ENCODE peak calls at places on chromosome 14, in eight cellular contexts. R, G, B, J, Q, E, O and L are unnamed samples.

GRCh38 chr14:50812856-50813543 is 18.0 kb downstream of the NIN start:
- DNase-seq in B (no peak), G (no peak), Q (no peak), O (no peak), J (no peak), E (no peak), R (no peak), L (no peak)

GRCh38 chr14:106518054-106518943 is 991.9 kb downstream of the TMEM121 start:
- DNase-seq in Q (no peak), J (no peak), O (peak), G (no peak), R (no peak), B (peak), E (no peak), L (no peak)

GRCh38 chr14:92516966-92517350 is 3.4 kb downstream of the RIN3 start:
- DNase-seq in B (no peak), R (no peak), E (peak), J (no peak), O (no peak), G (no peak), Q (no peak), L (no peak)

GRCh38 chr14:106872619-106873446 is 1346.5 kb downstream of the TMEM121 start:
- DNase-seq in B (peak), J (no peak), G (no peak), O (peak), R (no peak), Q (no peak), E (no peak), L (no peak)

GRCh38 chr14:56379956-56380355 is 199.6 kb upstream of the TMEM260 start:
- DNase-seq in B (no peak), E (no peak), J (no peak), Q (no peak), O (no peak), R (no peak), G (no peak), L (no peak)

GRCh38 chr14:26410189-26410685 is 187.6 kb downstream of the NOVA1 start:
- DNase-seq in E (no peak), G (no peak), B (no peak), J (no peak), Q (no peak), R (no peak), O (no peak), L (no peak)

GRCh38 chr14:50363734-50364113 is 33.0 kb downstream of the CDKL1 start:
- DNase-seq in J (peak), R (no peak), E (no peak), G (no peak), Q (no peak), B (peak), O (peak), L (no peak)

GRCh38 chr14:96271421-96271762 is 15.4 kb downstream of the BDKRB1 start:
- DNase-seq in J (no peak), R (no peak), G (no peak), E (no peak), O (no peak), Q (no peak), B (no peak), L (no peak)

GRCh38 chr14:70808023-70808401 is 1.3 kb downstream of the MAP3K9 start:
- DNase-seq in Q (no peak), R (peak), O (peak), E (no peak), G (no peak), J (no peak), B (peak), L (peak)

GRCh38 chr14:34710006-34710405 is 4.4 kb downstream of the CFL2 start:
- DNase-seq in Q (no peak), G (no peak), B (no peak), O (no peak), R (no peak), E (no peak), J (no peak), L (no peak)

GRCh38 chr14:36176524-36176923 is at the start of gene PTCSC3:
- DNase-seq in G (no peak), Q (no peak), J (no peak), R (no peak), O (no peak), E (no peak), B (no peak), L (no peak)

GRCh38 chr14:36256131-36256801 is 64.2 kb downstream of the MBIP start:
- DNase-seq in G (no peak), Q (no peak), R (no peak), J (no peak), B (peak), E (no peak), O (peak), L (no peak)

GRCh38 chr14:90611936-90612335 is 204.3 kb downstream of the TTC7B start:
- DNase-seq in O (no peak), B (no peak), R (no peak), J (no peak), G (no peak), Q (no peak), E (no peak), L (no peak)

DNA sequence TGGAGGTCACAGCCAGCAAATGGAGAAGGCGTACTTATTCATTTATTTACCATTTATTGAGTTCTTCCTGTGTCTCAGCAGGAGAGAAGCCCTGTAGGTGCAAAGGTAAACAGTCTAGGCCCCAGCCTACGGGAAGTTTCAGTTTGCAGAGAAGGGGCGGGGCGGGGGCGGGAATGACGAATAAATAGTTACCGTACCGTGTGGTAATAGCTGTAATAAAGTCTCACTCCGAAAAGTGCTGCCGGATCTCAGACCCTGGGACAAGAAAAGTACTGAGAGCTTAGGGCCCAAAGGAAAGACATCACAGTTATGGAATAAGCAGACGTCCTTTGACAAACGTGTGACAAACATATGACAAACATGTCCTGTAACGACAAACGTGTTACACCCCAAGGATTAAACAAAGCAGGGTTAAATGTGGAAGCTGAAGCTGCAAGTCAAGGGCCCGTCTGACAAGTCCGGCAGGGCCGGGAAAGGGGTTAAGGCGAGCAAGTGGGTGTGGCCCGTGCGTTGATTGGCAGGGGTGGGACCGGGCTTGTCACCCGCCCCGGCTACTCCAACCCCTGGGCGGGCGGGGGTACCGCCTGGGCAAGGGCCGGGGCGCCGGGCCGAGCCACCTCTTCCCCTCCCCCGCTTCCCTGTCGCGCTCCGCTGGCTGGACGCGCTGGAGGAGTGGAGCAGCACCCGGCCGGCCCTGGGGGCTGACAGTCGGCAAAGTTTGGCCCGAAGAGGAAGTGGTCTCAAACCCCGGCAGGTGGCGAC is at the start of gene LRP10:
- DNase-seq in E (peak), J (peak), R (peak), B (peak), G (peak), Q (peak), O (peak), L (peak)
- TF ChIP-seq POLR2A in E (peak), J (peak), R (peak), B (peak), G (peak), Q (no peak), O (peak), L (no peak)

GRCh38 chr14:104677506-104678332 is 11.7 kb upstream of the INF2 start:
- DNase-seq in G (peak), O (peak), E (peak), Q (peak), J (no peak), R (no peak), B (peak), L (peak)
- TF ChIP-seq POLR2A in G (peak), O (peak), E (peak), Q (no peak), J (peak), R (peak), B (peak), L (peak)

DNA sequence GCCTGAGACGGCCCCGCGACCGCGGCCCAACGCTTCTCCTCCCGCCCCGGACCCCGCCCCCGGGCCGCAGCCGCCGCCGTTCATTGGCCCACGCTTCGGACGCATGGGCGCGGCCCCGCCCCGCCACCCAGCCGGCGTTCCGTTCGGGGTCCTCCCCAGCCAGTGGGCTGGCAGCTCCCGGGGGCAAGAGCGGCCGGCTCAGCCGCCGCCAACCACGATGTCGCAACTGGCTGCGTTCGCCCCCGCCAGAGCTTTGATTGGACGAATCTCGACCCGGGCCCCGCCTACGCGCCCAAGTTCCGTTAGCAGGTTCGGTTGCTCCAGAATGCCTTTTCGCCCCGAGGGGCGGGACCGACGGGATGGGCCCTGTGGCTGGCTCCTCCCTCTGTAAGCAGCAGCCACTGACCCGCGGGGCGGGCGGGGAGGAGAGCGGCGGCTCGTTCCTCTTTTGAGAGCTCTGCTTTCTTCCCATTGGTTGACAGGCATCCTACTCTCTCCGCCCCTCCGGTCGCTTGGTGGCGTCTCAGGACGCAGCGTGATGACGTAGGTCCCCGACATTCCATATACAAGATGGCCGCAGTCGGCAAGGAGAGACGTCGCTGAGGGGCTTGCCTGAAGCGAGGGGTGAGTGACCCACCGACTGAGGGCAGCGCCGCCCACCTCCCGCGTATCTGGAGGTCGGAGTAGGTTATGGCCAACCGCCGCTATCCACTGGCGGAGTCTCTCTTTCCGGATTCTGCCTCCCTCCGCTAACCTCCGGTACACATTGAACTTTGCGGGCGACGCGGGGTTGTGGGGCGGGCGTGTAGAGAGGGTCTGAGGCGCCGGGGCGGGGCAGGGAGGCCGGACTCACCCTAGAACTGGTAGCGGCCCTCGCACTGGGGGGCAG is at the start of the genes CCNK and SETD3:
- DNase-seq in Q (peak), J (peak), O (peak), E (peak), B (peak), R (peak), G (peak), L (peak)
- TF ChIP-seq POLR2A in Q (peak), J (peak), O (peak), E (peak), B (peak), R (peak), G (peak), L (peak)

DNA sequence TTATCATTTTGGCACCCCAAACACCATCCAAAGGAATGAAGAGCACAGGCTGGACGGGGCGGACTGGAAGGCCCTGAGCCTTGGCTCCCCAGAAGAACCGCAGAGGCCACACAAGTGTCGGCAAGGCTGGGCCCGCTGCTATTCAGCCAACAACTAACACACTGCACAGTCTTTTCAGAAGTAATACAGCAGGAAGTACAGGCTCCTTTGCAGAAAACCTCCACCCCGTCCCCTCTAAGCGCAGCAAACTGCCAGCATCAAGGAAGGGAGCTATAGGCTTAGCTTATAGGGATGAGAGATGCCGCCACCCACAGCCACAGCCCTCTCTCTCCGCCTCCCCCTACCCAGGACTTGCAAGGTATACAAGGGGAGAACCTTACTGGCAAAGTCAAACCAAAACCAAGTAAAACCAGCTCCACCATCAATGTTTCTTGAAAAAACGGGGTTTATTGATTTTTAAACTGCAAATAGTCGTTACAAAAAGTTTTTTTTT is 5.6 kb downstream of the ZFP36L1 start:
- DNase-seq in Q (no peak), E (peak), B (peak), O (peak), G (peak), J (no peak), R (no peak), L (no peak)
- TF ChIP-seq POLR2A in Q (no peak), E (no peak), B (no peak), O (peak), G (no peak), J (peak), R (no peak), L (no peak)

DNA sequence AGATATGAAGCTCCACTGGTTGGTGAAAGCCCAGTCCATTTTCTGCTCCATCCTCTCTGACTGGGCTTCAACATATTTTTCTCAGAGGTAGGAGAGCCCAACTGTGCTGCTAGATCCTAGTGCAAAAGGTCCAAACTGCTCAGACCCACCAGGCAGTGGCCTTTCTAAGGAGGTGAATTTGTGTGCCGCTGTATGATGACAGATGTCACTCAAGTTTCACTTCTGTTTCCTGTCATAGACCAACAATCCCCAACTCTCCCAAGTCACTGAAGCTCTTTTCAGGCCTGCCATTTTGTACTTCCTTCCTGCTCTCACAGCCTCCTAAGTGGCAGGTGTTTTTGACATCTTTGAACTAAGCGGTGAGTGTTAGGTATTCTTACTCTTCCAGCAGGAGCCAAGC is 16.4 kb upstream of the RNASE4 start:
- DNase-seq in J (peak), B (no peak), E (no peak), Q (no peak), R (no peak), O (no peak), G (no peak), L (no peak)
- TF ChIP-seq POLR2A in J (peak), B (no peak), E (no peak), Q (no peak), R (no peak), O (no peak), G (no peak), L (no peak)

GRCh38 chr14:41222581-41222980 is 384.1 kb upstream of the LRFN5 start:
- DNase-seq in O (no peak), Q (no peak), R (no peak), B (no peak), J (no peak), G (no peak), E (no peak), L (no peak)
- TF ChIP-seq POLR2A in O (no peak), Q (no peak), R (no peak), B (no peak), J (no peak), G (no peak), E (no peak), L (no peak)

GRCh38 chr14:93960774-93961438 is 15.5 kb downstream of the ASB2 start:
- DNase-seq in J (no peak), O (no peak), G (no peak), B (no peak), E (no peak), R (no peak), Q (no peak), L (no peak)

GRCh38 chr14:93957751-93958566 is 18.4 kb downstream of the ASB2 start:
- DNase-seq in B (no peak), Q (no peak), R (no peak), G (no peak), J (no peak), O (no peak), E (no peak), L (no peak)

GRCh38 chr14:93960108-93960475 is 16.3 kb downstream of the ASB2 start:
- DNase-seq in B (no peak), O (no peak), R (no peak), J (no peak), E (no peak), G (no peak), Q (no peak), L (no peak)

GRCh38 chr14:93958567-93959238 is 17.7 kb downstream of the ASB2 start:
- DNase-seq in B (no peak), R (no peak), G (no peak), O (no peak), E (no peak), J (no peak), Q (no peak), L (no peak)

DNA sequence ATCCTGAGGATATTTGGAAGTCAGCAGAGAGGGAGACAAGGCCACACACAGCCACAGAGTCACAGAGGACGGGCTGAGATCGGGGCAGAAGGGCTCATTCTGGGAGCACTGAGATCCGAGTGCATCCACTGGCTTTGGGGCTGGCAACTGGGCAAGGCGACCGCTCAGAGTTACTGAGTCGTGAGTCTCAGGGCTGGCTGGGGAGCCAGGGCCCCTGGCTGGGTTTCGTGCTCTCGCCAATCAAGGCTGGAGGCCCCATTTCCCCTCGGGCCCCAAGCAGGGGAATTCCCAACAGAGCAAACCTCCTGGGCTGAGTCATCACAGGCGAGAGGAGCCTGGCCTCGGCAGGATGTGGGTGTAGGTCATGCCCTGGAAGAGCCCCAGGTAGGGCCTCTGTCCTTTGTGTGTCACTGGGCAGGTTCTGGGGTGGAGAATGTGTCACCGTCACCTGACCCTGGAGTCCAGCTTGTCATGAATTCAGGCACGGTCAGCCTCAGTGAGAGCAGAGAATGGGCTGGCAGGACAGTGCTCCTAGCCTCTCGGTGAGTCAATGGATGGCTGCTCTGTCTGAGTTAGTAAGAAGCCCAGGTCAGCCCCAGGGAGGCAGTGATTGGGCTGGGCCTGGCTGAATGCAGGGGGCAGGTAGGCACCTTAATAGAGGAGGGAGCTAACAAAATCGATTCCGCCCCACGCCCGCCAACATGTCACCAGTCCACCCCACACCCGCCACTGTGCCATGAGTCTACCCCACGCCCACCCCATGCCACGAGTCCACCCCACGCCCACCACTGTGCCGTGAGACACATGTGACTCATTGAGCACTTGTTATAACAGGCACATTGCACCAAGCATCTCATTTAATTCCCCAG is 16.9 kb downstream of the ASB2 start:
- DNase-seq in Q (no peak), O (peak), J (peak), B (peak), G (peak), R (peak), E (no peak), L (peak)
- TF ChIP-seq POLR2A in Q (no peak), O (no peak), J (peak), B (no peak), G (no peak), R (no peak), E (no peak), L (no peak)

GRCh38 chr14:57390806-57391562 is 598 bp downstream of the NAA30 start:
- DNase-seq in R (no peak), E (peak), B (peak), G (no peak), O (peak), J (no peak), Q (peak), L (no peak)

GRCh38 chr14:57391609-57392195 is 1.3 kb downstream of the NAA30 start:
- DNase-seq in E (no peak), R (no peak), J (no peak), G (no peak), B (no peak), O (no peak), Q (no peak), L (no peak)

GRCh38 chr14:57388072-57388471 is 2.3 kb upstream of the NAA30 start:
- DNase-seq in R (no peak), G (no peak), B (no peak), O (no peak), E (no peak), Q (no peak), J (no peak), L (no peak)

GRCh38 chr14:57389646-57390036 is 745 bp upstream of the NAA30 start:
- DNase-seq in J (peak), Q (no peak), E (no peak), B (peak), G (no peak), R (no peak), O (peak), L (no peak)

DNA sequence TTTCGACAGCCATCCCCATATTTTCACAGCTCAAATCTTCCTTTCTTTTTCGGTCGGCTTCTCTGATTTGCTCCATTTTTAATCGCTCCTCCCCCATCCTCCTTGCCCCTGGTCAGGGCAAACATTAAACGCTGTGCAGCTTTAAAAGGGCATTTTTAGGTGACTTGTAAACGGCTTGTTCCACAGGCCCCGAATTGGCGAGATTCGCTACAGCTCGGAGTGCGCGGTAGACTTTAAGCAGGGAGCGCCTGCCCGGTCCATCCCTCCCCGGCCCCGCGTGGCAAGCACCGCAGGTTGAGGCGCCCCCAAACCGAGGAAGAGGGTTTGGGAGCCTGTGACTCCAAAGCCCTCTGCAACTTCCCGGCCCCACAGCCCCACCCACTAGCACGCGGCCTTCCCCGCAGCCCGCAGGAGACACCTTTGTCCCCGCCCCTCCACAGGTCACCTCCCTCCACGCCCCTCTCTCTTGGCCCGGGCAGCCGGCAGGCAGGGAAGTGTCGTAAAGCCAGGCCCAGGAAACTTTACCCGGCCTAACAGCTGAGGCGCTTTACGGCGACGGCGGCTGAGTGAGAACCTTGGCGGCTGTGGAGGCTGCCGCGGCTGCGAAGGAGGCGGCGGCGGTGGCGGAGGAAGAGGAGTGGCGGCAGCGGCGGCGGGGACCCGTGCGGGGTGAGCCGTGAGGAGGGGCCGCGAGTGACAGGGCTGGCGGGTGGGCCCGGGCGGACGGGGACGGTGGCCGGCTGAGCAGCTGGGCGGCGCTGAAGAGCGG is at the start of gene NAA30:
- DNase-seq in J (peak), E (peak), O (peak), B (peak), G (peak), Q (peak), R (peak), L (peak)
- TF ChIP-seq POLR2A in J (peak), E (peak), O (peak), B (peak), G (peak), Q (no peak), R (peak), L (peak)